ENCODE peak calls at places on chromosomes 3 and 15, in six cellular contexts. S, C, O, J, M and W are unnamed samples.

GRCh38 chr3:108125550-108126071 is 34.8 kb upstream of the CD47 start:
- DNase-seq in M (peak; percentile 5), J (peak; percentile 93), O (no peak), S (no peak), C (no peak), W (peak; percentile 96)

GRCh38 chr3:197003461-197004385 is 25.9 kb downstream of the MELTF start:
- DNase-seq in O (no peak), C (no peak), S (peak; percentile 39), M (peak; percentile 28), J (peak; percentile 73), W (peak; percentile 41)

GRCh38 chr15:94266000-94266399 is 34.6 kb downstream of the MCTP2 start:
- DNase-seq in C (no peak), S (no peak), O (no peak), M (no peak), J (no peak), W (no peak)

GRCh38 chr15:77901251-77901881 is 176.1 kb downstream of the TBC1D2B start:
- DNase-seq in J (no peak), C (no peak), O (no peak), S (no peak), M (no peak), W (no peak)

GRCh38 chr3:147513785-147514184 is 104.6 kb downstream of the ZIC1 start:
- DNase-seq in S (no peak), O (no peak), M (peak; percentile 91), C (no peak), J (no peak), W (no peak)

GRCh38 chr15:58306591-58307312 is 125.0 kb upstream of the LIPC start:
- DNase-seq in J (no peak), M (peak; percentile 7), S (no peak), C (no peak), O (peak; percentile 21), W (no peak)

GRCh38 chr3:29183346-29184087 is 97.4 kb upstream of the RBMS3 start:
- DNase-seq in S (no peak), M (no peak), C (no peak), J (no peak), O (peak; percentile 93), W (no peak)

GRCh38 chr3:137760341-137761098 is 3.6 kb upstream of the SOX14 start:
- DNase-seq in S (no peak), J (no peak), M (peak; percentile 54), O (no peak), C (no peak), W (no peak)

GRCh38 chr3:186476044-186476468 is 68.1 kb downstream of the CRYGS start:
- DNase-seq in M (no peak), O (no peak), C (no peak), S (no peak), J (no peak), W (no peak)

GRCh38 chr15:100529556-100529955 is 806 bp upstream of the CERS3 start:
- DNase-seq in S (no peak), J (no peak), M (no peak), O (no peak), C (no peak), W (no peak)

GRCh38 chr3:11850003-11850402 is 3.3 kb upstream of the TAMM41 start:
- DNase-seq in M (no peak), J (no peak), S (no peak), O (no peak), C (no peak), W (no peak)

GRCh38 chr3:16174389-16174788 is at the start of gene GALNT15:
- DNase-seq in S (no peak), C (no peak), M (peak; percentile 25), J (no peak), O (peak; percentile 99), W (no peak)

GRCh38 chr15:81108427-81108826 is 25.6 kb upstream of the CFAP161 start:
- DNase-seq in M (peak; percentile 41), O (peak; percentile 35), J (peak; percentile 50), S (peak; percentile 26), C (no peak), W (peak; percentile 38)

GRCh38 chr3:122356402-122356801 is 26.6 kb downstream of the MIX23 start:
- DNase-seq in O (peak; percentile 52), C (peak; percentile 34), S (peak; percentile 76), M (peak; percentile 60), J (no peak), W (peak; percentile 11)

GRCh38 chr3:36595531-36595930 is 168.8 kb downstream of the DCLK3 start:
- DNase-seq in J (no peak), S (no peak), C (no peak), O (no peak), M (no peak), W (no peak)

GRCh38 chr3:172324591-172325203 is 123.6 kb downstream of the GHSR start:
- DNase-seq in C (no peak), S (no peak), M (no peak), J (no peak), O (no peak), W (no peak)

GRCh38 chr3:124520970-124521369 is 209.3 kb upstream of the UMPS start:
- DNase-seq in O (peak; percentile 10), C (no peak), S (peak; percentile 81), J (no peak), M (no peak), W (no peak)

GRCh38 chr3:163335429-163335828 is 1742.9 kb downstream of the SI start:
- DNase-seq in M (no peak), C (no peak), S (no peak), J (no peak), O (no peak), W (peak; percentile 3)

GRCh38 chr15:26697913-26698312 is 75.0 kb downstream of the GABRB3 start:
- DNase-seq in S (no peak), O (no peak), C (no peak), M (no peak), J (no peak), W (no peak)
- H3K9me3 ChIP-seq in S (peaks cover 1% of the 10 kb centered on the region), O (no peaks in the 10 kb centered on the region), C (peaks cover 36% of the 10 kb centered on the region), M (peaks cover 6% of the 10 kb centered on the region), J (no peaks in the 10 kb centered on the region), W (no peaks in the 10 kb centered on the region)

GRCh38 chr3:176766862-176767261 is 430.4 kb downstream of the TBL1XR1 start:
- DNase-seq in C (no peak), O (peak; percentile 3), J (no peak), M (no peak), S (peak; percentile 68), W (no peak)
- TF ChIP-seq EZH2phosphoT487 in C (no peak), O (no peak), J (no peak), M (no peak), S (no peak), W (no peak)

GRCh38 chr15:75159244-75159643 is 42.4 kb upstream of the C15orf39 start:
- DNase-seq in M (no peak), J (no peak), C (no peak), S (no peak), O (no peak), W (no peak)

GRCh38 chr15:75161788-75162414 is 39.8 kb upstream of the C15orf39 start:
- DNase-seq in O (peak; percentile 64), J (no peak), S (no peak), C (no peak), M (no peak), W (no peak)

GRCh38 chr15:75158402-75158801 is 43.3 kb upstream of the C15orf39 start:
- DNase-seq in S (no peak), J (no peak), M (no peak), O (no peak), C (no peak), W (no peak)

GRCh38 chr15:75163150-75163564 is 38.5 kb upstream of the C15orf39 start:
- DNase-seq in O (no peak), M (no peak), C (no peak), S (no peak), J (no peak), W (no peak)

GRCh38 chr15:75161106-75161505 is 40.6 kb upstream of the C15orf39 start:
- DNase-seq in O (no peak), S (no peak), C (no peak), M (no peak), J (no peak), W (no peak)
- H3K27ac ChIP-seq in O (no peak overlapping the region), S (no peak overlapping the region), C (no peak overlapping the region), M (no peak overlapping the region), J (no peak overlapping the region), W (no peak overlapping the region)

DNA sequence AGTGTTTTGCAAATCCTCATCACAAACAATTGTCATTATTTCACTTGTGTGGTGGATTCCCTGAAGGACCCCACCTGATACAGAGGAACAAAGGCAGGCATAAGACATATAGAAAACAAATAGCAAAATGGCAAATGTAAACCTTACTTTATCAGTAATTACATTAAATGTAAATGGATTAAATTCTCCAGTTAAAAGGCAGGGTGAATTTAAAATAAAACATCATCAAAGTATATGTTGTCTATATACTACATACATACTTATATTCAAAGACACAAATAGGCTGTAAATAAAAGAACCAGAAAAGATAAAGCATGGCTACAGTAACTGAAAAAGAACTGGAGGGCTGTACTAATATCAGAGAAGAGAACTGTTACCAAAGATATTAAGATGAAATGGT is 117.3 kb downstream of the RFX7 start:
- DNase-seq in S (no peak), M (no peak), C (no peak), J (no peak), O (no peak), W (no peak)
- H3K9me3 ChIP-seq in S (peaks cover 10% of the 10 kb centered on the region), M (peaks cover 31% of the 10 kb centered on the region), C (no peaks in the 10 kb centered on the region), J (no peaks in the 10 kb centered on the region), O (peaks cover 3% of the 10 kb centered on the region), W (peaks cover 35% of the 10 kb centered on the region)

DNA sequence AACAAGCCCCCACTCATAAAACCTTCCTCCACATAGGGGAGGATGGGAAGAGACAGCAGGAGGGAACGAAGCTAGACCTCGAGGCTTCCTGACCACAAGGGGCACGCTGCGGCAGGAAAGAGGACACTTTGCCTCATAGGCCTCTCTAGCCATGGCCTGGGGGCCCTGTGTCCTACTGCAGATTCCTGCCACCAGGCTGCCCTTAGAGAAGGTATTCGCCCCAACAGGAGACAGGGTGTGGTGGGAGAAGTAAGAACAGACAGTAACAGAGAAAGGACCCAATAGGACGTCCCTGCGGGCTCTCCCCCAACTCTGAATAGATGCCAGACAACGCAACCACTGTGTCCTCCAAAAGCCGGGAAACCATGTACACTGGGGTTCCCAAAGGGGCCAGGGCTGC is 36.8 kb downstream of the ADCY5 start:
- DNase-seq in C (no peak), J (no peak), S (no peak), M (no peak), O (no peak), W (no peak)
- TF ChIP-seq EZH2phosphoT487 in C (no peak), J (no peak), S (no peak), M (no peak), O (no peak), W (no peak)

DNA sequence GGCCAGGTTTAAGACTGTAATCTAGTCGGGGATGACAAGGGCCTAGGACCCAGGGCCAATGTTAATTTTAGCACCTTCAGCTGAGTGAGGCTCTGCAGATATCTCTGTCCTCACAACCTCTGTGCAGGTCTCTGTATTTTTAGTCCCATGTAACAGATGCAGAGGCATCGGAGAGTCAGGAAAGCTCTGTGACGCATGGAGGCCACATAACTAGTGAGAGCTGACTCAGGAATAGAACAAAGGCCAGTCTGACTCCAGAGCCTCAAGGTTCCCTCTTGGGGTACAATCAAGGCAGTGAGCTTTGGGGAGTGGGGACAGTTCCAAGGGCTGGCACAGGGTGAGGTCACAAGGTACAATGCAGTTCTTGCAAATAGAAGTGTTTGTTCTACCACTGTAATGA is 31.0 kb downstream of the FSTL1 start:
- DNase-seq in C (no peak), J (no peak), S (no peak), M (no peak), O (no peak), W (no peak)
- H3K27ac ChIP-seq in C (no peak overlapping the region), J (no peak overlapping the region), S (no peak overlapping the region), M (no peak overlapping the region), O (peak overlapping the region; percentile 89), W (no peak overlapping the region)

GRCh38 chr3:193680220-193680619 is 87.2 kb downstream of the OPA1 start:
- DNase-seq in S (no peak), C (no peak), J (no peak), O (peak; percentile 16), M (no peak), W (no peak)
- H3K9me3 ChIP-seq in S (no peaks in the 10 kb centered on the region), C (no peaks in the 10 kb centered on the region), J (no peaks in the 10 kb centered on the region), O (no peaks in the 10 kb centered on the region), M (no peaks in the 10 kb centered on the region), W (no peaks in the 10 kb centered on the region)